ENCODE peak calls at places on chromosomes 12 and 14, in eight cellular contexts. Y is NCI-H748 treated with DMSO at 0.1 percent for 48 hours, U is AG04450, J is NCI-H2081, M is WERI-Rb-1, Z is T-helper 17 cell, T is T-helper 1 cell, E is amygdala. P is an unnamed sample.

GRCh38 chr12:42767998-42768397 is 178.5 kb upstream of the PRICKLE1 start:
- DNase-seq in E (no peak), Y (no peak), T (no peak), U (no peak), J (no peak), Z (no peak), M (no peak), P (no peak)

GRCh38 chr12:116718578-116719454 is 19.1 kb downstream of the SPRING1 start:
- DNase-seq in Y (no peak), M (no peak), T (no peak), J (no peak), Z (no peak), U (no peak), E (no peak), P (no peak)

GRCh38 chr12:7319934-7320333 is 16.1 kb downstream of the ACSM4 start:
- DNase-seq in J (no peak), U (no peak), T (no peak), Y (no peak), Z (no peak), M (no peak), E (no peak), P (no peak)

GRCh38 chr14:87993485-87993809 is 465 bp upstream of the GALC start:
- DNase-seq in M (no peak), Z (no peak), T (no peak), E (no peak), U (no peak), Y (no peak), J (no peak), P (no peak)

GRCh38 chr14:76741074-76741473 is 20.2 kb upstream of the VASH1 start:
- DNase-seq in T (no peak), J (no peak), Y (no peak), E (no peak), Z (no peak), U (no peak), M (no peak), P (no peak)

GRCh38 chr14:66444271-66444987 is 41.7 kb upstream of the CCDC196 start:
- DNase-seq in J (no peak), Y (no peak), Z (no peak), T (no peak), M (peak), E (no peak), U (no peak), P (no peak)

GRCh38 chr14:36773136-36773540 is 111.5 kb downstream of the PAX9 start:
- DNase-seq in E (no peak), T (no peak), J (no peak), Z (no peak), M (no peak), U (no peak), Y (peak), P (no peak)

GRCh38 chr12:55955800-55956508 is 9.9 kb downstream of the PMEL start:
- DNase-seq in M (peak), J (no peak), Z (no peak), Y (no peak), E (no peak), U (no peak), T (peak), P (peak)

GRCh38 chr12:58917699-58918334 is 2.5 kb downstream of the LRIG3 start:
- DNase-seq in T (no peak), E (no peak), M (no peak), Y (no peak), U (no peak), Z (no peak), J (no peak), P (no peak)

GRCh38 chr14:33120341-33120740 is 181.7 kb downstream of the NPAS3 start:
- DNase-seq in E (no peak), Z (no peak), U (no peak), T (no peak), Y (no peak), M (no peak), J (no peak), P (no peak)

GRCh38 chr12:52280319-52280795 is 5.9 kb downstream of the KRT86 start:
- DNase-seq in Y (no peak), M (no peak), T (no peak), Z (no peak), E (no peak), J (no peak), U (peak), P (no peak)

GRCh38 chr14:70886421-70887206 is 20.6 kb upstream of the PCNX1 start:
- DNase-seq in U (no peak), T (no peak), Z (no peak), M (no peak), J (no peak), E (no peak), Y (no peak), P (peak)

GRCh38 chr14:99871771-99872170 is 78.6 kb downstream of the EML1 start:
- DNase-seq in T (no peak), E (no peak), U (no peak), M (no peak), Y (no peak), Z (no peak), J (no peak), P (no peak)

GRCh38 chr14:69153848-69154208 is 909 bp upstream of the DCAF5 start:
- DNase-seq in Z (no peak), Y (no peak), U (no peak), J (no peak), E (no peak), T (no peak), M (no peak), P (no peak)

GRCh38 chr14:87001333-87001732 is 991.6 kb downstream of the GALC start:
- DNase-seq in U (no peak), Z (no peak), T (no peak), M (no peak), Y (no peak), J (no peak), E (no peak), P (no peak)

GRCh38 chr14:58663494-58664111 is 25.8 kb downstream of the DACT1 start:
- DNase-seq in Z (no peak), U (peak), M (peak), J (peak), Y (peak), E (no peak), T (no peak), P (no peak)

GRCh38 chr14:22865424-22866215 is 5.9 kb upstream of the LRP10 start:
- DNase-seq in E (no peak), U (no peak), J (no peak), M (no peak), Z (no peak), Y (no peak), T (no peak), P (peak)

GRCh38 chr14:76742961-76743360 is 18.3 kb upstream of the VASH1 start:
- DNase-seq in M (no peak), Y (no peak), Z (no peak), J (no peak), T (no peak), U (no peak), E (no peak), P (no peak)

GRCh38 chr14:92969470-92970232 is 46.7 kb downstream of the CHGA start:
- DNase-seq in M (no peak), T (no peak), E (no peak), Z (no peak), Y (no peak), J (no peak), U (no peak), P (no peak)

GRCh38 chr12:45725631-45726593 is 3.6 kb upstream of the ARID2 start:
- DNase-seq in U (no peak), T (peak), J (peak), M (peak), Y (peak), Z (no peak), E (no peak), P (peak)

GRCh38 chr12:108313236-108313608 is 25.9 kb downstream of the CMKLR1 start:
- DNase-seq in Z (no peak), U (no peak), E (no peak), J (no peak), Y (no peak), T (no peak), M (peak), P (no peak)

GRCh38 chr12:103455020-103455763 is 40.6 kb downstream of the C12orf42 start:
- DNase-seq in U (no peak), J (no peak), E (no peak), M (no peak), T (peak), Y (no peak), Z (no peak), P (peak)

GRCh38 chr12:50380761-50381325 is 15.6 kb downstream of the FAM186A start:
- DNase-seq in M (no peak), U (no peak), Z (no peak), T (no peak), J (no peak), E (no peak), Y (no peak), P (no peak)

GRCh38 chr12:118311666-118312065 is 61.0 kb downstream of the TAOK3 start:
- DNase-seq in T (no peak), M (no peak), E (no peak), U (no peak), Y (no peak), Z (no peak), J (no peak), P (no peak)

GRCh38 chr12:119775246-119775895 is 101.7 kb downstream of the CIT start:
- DNase-seq in U (no peak), Y (no peak), M (no peak), E (no peak), T (no peak), J (no peak), Z (no peak), P (no peak)

GRCh38 chr14:73786942-73787759 is 64.5 kb upstream of the PTGR2 start:
- DNase-seq in E (peak), U (no peak), J (peak), M (peak), Z (peak), T (peak), Y (no peak), P (peak)

GRCh38 chr14:58977366-58977765 is 211.1 kb upstream of the DAAM1 start:
- DNase-seq in U (no peak), T (no peak), Y (no peak), Z (no peak), M (no peak), E (no peak), J (no peak), P (no peak)